ENCODE peak calls at places on chromosomes 11 and 22, in five cellular contexts. Z is transverse colon, H is choroid plexus epithelial cell, V is HL-60, R is lower lobe of right lung. K is an unnamed sample.
A peak's percentile ranks its signal among the peaks of the same experiment; 100 is the strongest.

GRCh38 chr11:120707098-120707497 is 195.6 kb downstream of the GRIK4 start:
- DNase-seq in R (no peak), V (no peak), Z (no peak), H (peak; percentile 22), K (no peak)

GRCh38 chr11:5625281-5625680 is 480 bp downstream of the TRIM34 start:
- DNase-seq in R (no peak), H (no peak), Z (no peak), V (no peak), K (no peak)

GRCh38 chr11:29312817-29313216 is 704.0 kb downstream of the KCNA4 start:
- DNase-seq in V (no peak), H (peak; percentile 62), Z (no peak), R (no peak), K (no peak)

GRCh38 chr22:37639771-37640590 is 512 bp downstream of the SH3BP1 start:
- DNase-seq in H (no peak), V (peak; percentile 85), R (no peak), Z (peak; percentile 47), K (no peak)

GRCh38 chr22:27851974-27852713 is 50.6 kb upstream of the MN1 start:
- DNase-seq in R (no peak), Z (no peak), H (peak; percentile 40), V (no peak), K (no peak)

GRCh38 chr11:85668157-85668556 is 3.2 kb upstream of the CREBZF start:
- DNase-seq in R (no peak), H (no peak), V (no peak), Z (no peak), K (no peak)

GRCh38 chr22:50486561-50487289 is at the start of gene MIOX:
- DNase-seq in R (no peak), Z (no peak), V (no peak), H (peak; percentile 15), K (no peak)

GRCh38 chr22:20582520-20583361 is 75.3 kb downstream of the MED15 start:
- DNase-seq in R (peak; percentile 44), Z (no peak), H (no peak), V (no peak), K (no peak)

GRCh38 chr22:45638834-45639746 is 32.5 kb upstream of the ATXN10 start:
- DNase-seq in V (peak; percentile 74), H (peak; percentile 62), Z (peak; percentile 69), R (peak; percentile 75), K (peak; percentile 59)

GRCh38 chr11:125583496-125583895 is 9.2 kb upstream of the STT3A start:
- DNase-seq in V (no peak), R (no peak), Z (no peak), H (no peak), K (no peak)

GRCh38 chr11:23236846-23237550 is 376.7 kb upstream of the CCDC179 start:
- DNase-seq in H (peak; percentile 87), R (no peak), V (no peak), Z (no peak), K (no peak)

GRCh38 chr11:57387284-57388030 is 3.0 kb downstream of the PRG2 start:
- DNase-seq in R (no peak), Z (no peak), V (peak; percentile 40), H (peak; percentile 42), K (no peak)

GRCh38 chr11:130611791-130612251 is 163.4 kb downstream of the ADAMTS15 start:
- DNase-seq in V (no peak), R (no peak), H (peak; percentile 88), Z (no peak), K (no peak)

GRCh38 chr11:62574363-62575057 is 819 bp upstream of the EEF1G start:
- DNase-seq in R (no peak), V (peak; percentile 45), Z (peak; percentile 41), H (no peak), K (peak; percentile 40)

GRCh38 chr11:134270250-134270714 is 5.9 kb upstream of the GLB1L3 start:
- DNase-seq in R (no peak), Z (no peak), H (peak; percentile 24), V (no peak), K (no peak)

GRCh38 chr22:19579880-19580279 is 55.7 kb upstream of the CLDN5 start:
- DNase-seq in H (no peak), R (peak; percentile 57), Z (peak; percentile 11), V (no peak), K (no peak)

GRCh38 chr11:114909866-114910265 is 231.5 kb downstream of the NXPE2 start:
- DNase-seq in H (no peak), V (no peak), Z (no peak), R (no peak), K (no peak)

GRCh38 chr11:79090191-79090590 is 350.6 kb downstream of the TENM4 start:
- DNase-seq in H (no peak), V (no peak), Z (no peak), R (no peak), K (no peak)

GRCh38 chr11:107928767-107929507 is 689 bp downstream of the RAB39A start:
- DNase-seq in V (peak; percentile 4), H (no peak), R (no peak), Z (peak; percentile 10), K (no peak)

GRCh38 chr11:79503028-79503427 is 62.2 kb upstream of the TENM4 start:
- DNase-seq in H (peak; percentile 13), V (no peak), Z (no peak), R (no peak), K (no peak)

GRCh38 chr22:23305321-23305910 is 125.1 kb downstream of the BCR start:
- DNase-seq in V (no peak), Z (no peak), R (peak; percentile 40), H (peak; percentile 53), K (no peak)

GRCh38 chr11:19978668-19979518 is 181.4 kb downstream of the DBX1 start:
- DNase-seq in Z (no peak), V (no peak), H (peak; percentile 93), R (peak; percentile 51), K (no peak)

GRCh38 chr11:118045191-118045590 is 31.7 kb upstream of the TMPRSS4 start:
- DNase-seq in Z (no peak), V (no peak), H (no peak), R (no peak), K (no peak)

GRCh38 chr11:74702383-74703007 is 28.7 kb downstream of the CHRDL2 start:
- DNase-seq in H (peak; percentile 84), V (peak; percentile 59), R (peak; percentile 65), Z (peak; percentile 67), K (peak; percentile 74)

GRCh38 chr11:45921561-45922424 is 663 bp upstream of the LARGE2 start:
- DNase-seq in V (no peak), Z (peak; percentile 53), H (no peak), R (peak; percentile 87), K (peak; percentile 89)

DNA sequence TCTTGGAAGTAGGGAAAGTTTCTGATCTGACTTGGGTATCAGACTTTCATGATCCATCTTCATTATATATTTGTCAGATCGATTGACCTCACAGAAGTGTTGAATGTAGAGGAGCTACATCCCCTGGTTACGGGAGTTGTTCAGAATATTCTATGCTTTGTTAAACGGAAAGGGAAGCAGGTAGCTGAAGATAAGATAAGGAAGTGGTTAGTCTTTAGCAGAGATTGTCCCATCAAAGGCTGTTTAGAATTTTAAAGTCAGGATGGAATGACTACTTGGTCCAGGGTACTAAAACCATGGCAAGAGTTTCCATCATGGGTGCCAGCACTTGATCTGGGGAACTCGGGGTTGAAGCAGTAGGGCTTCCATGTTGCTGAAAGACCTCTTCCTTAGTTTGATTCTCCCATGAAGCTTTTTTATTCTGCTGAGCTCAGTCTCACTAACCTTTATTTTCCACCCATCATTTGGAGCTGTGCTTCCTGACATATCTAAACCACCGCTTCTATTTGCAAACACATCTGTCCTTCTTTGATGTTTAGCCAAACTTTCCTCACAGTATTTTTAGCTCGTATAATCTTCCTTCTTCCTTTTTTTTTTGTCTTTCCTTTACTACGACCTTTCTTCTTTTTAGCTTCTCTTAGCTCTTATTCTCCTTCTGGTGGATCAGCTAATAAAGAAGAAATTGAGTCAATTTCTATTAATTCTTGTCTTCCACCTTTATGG is 4.0 kb upstream of the C22orf31 start:
- DNase-seq in V (no peak), H (no peak), Z (no peak), R (no peak), K (no peak)
- H3K4me3 ChIP-seq in V (no peak overlapping the region), H (no peak overlapping the region), Z (no peak overlapping the region), R (no peak overlapping the region), K (no peak overlapping the region)

GRCh38 chr11:257766-258493 is 20.3 kb upstream of the NLRP6 start:
- DNase-seq in Z (no peak), V (no peak), H (no peak), R (no peak), K (no peak)
- TF ChIP-seq CTCF in Z (no peak), V (no peak), H (peak; percentile 24), R (no peak), K (no peak)

GRCh38 chr11:77127674-77127968 is 425 bp upstream of the MYO7A start:
- DNase-seq in Z (no peak), V (no peak), R (no peak), H (no peak), K (no peak)
- H3K4me3 ChIP-seq in Z (no peak overlapping the region), V (no peak overlapping the region), R (peak overlapping the region; percentile 53), H (peak overlapping the region; percentile 57), K (peak overlapping the region; percentile 41)

GRCh38 chr22:43592470-43592869 is 180.7 kb downstream of the MPPED1 start:
- DNase-seq in V (no peak), R (no peak), Z (no peak), H (no peak), K (no peak)
- TF ChIP-seq CTCF in V (no peak), R (no peak), Z (no peak), H (peak; percentile 11), K (no peak)

GRCh38 chr11:27193434-27194225 is 153.0 kb downstream of the BBOX1 start:
- DNase-seq in R (no peak), V (no peak), Z (no peak), H (no peak), K (no peak)

GRCh38 chr11:27192184-27192583 is 151.6 kb downstream of the BBOX1 start:
- DNase-seq in Z (no peak), V (no peak), H (no peak), R (no peak), K (no peak)

GRCh38 chr11:27200779-27201453 is 160.3 kb downstream of the BBOX1 start:
- DNase-seq in H (no peak), R (no peak), Z (no peak), V (no peak), K (no peak)

GRCh38 chr11:27194976-27195375 is 154.4 kb downstream of the BBOX1 start:
- DNase-seq in V (no peak), R (no peak), Z (no peak), H (no peak), K (no peak)

DNA sequence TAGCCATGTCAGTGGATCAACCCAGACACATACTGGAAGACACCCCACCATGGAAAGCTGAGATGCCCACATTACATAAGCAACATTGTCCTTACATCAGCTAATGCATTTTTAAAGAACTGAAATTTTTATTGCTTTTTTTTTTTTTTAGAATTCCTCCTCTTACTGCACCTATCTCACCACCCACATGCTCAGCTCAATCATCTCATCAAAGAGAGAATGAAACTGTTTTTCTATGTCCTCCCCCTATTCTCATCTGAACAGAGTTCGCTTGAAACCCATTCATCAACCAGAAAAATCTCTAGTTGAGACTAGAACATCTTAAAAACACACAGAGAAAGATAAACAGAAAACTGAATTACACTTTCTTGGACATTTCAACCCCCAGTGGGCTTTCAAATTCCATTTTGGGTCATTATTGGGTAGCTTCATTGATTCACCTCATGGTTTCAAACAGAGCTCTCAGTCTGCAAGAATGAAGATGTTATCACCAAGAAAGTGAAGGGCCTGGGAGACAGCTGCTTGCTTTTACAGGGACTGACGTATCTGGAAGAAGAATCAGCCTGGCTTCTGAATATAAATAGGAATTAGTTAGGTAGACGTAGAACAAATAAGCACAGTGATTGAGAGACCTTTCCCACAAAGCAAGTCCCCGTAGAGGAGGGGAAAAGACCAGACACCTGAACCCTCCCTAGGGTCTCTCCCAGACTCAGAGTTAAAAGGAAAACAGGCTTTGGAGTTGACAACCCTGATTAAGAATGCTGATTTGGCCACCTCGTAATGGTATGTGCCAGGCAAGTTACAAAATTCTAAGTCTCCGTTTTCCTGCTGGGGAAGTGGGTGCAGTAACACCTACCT is 155.7 kb downstream of the BBOX1 start:
- DNase-seq in H (no peak), V (no peak), Z (no peak), R (no peak), K (no peak)
- H3K4me3 ChIP-seq in H (no peak overlapping the region), V (no peak overlapping the region), Z (no peak overlapping the region), R (no peak overlapping the region), K (no peak overlapping the region)

GRCh38 chr11:61567286-61568061 is 13.4 kb downstream of the SYT7 start:
- DNase-seq in V (peak; percentile 75), R (peak; percentile 80), Z (peak; percentile 75), H (peak; percentile 80), K (peak; percentile 80)
- TF ChIP-seq CTCF in V (no peak), R (peak; percentile 41), Z (peak; percentile 77), H (peak; percentile 43), K (peak; percentile 18)